ENCODE peak calls at places on chromosomes 1 and 21, in ten cellular contexts. E is right lobe of liver; D is body of pancreas; L is dorsolateral prefrontal cortex; X is spleen; G is neural progenitor cell; A is tibial artery; H is effector memory CD4-positive, alpha-beta T cell; W is tibial nerve; M is testis. R is an unnamed sample.

GRCh38 chr1:7608628-7609295 is 162.3 kb upstream of the VAMP3 start:
- DNase-seq in E (no peak), D (peak), L (no peak), X (peak), G (no peak), A (peak), H (no peak), W (no peak), M (no peak), R (no peak)

GRCh38 chr1:171245458-171246064 is 2.7 kb upstream of the FMO1 start:
- DNase-seq in E (no peak), D (peak), L (no peak), X (no peak), G (peak), A (no peak), H (no peak), W (peak), M (peak), R (no peak)

GRCh38 chr21:21200103-21200938 is 202.1 kb downstream of the NCAM2 start:
- DNase-seq in E (no peak), D (peak), L (no peak), X (no peak), G (no peak), A (peak), H (no peak), W (peak), M (peak), R (peak)

GRCh38 chr1:157496121-157496526 is 56.2 kb downstream of the FCRL5 start:
- DNase-seq in E (no peak), D (peak), L (no peak), X (no peak), G (peak), A (peak), H (no peak), W (peak), M (peak), R (peak)

GRCh38 chr1:67162954-67163353 is 3.3 kb upstream of the IL23R start:
- DNase-seq in E (no peak), D (no peak), L (no peak), X (no peak), G (no peak), A (no peak), H (no peak), W (no peak), M (no peak), R (no peak)

GRCh38 chr21:38325761-38326420 is 69.1 kb downstream of the KCNJ15 start:
- DNase-seq in E (no peak), D (no peak), L (no peak), X (no peak), G (no peak), A (no peak), H (no peak), W (no peak), M (no peak), R (no peak)

GRCh38 chr1:87410771-87411170 is 82.1 kb downstream of the LMO4 start:
- DNase-seq in E (no peak), D (peak), L (peak), X (no peak), G (no peak), A (no peak), H (no peak), W (no peak), M (no peak), R (no peak)

GRCh38 chr1:118986839-118987430 is 1.2 kb downstream of the TBX15 start:
- DNase-seq in E (no peak), D (no peak), L (no peak), X (no peak), G (no peak), A (no peak), H (no peak), W (no peak), M (no peak), R (no peak)

GRCh38 chr21:37372127-37372731 is 5.7 kb downstream of the DYRK1A start:
- DNase-seq in E (no peak), D (no peak), L (no peak), X (no peak), G (no peak), A (no peak), H (no peak), W (no peak), M (no peak), R (no peak)

GRCh38 chr1:215156232-215156631 is 73.7 kb downstream of the KCNK2 start:
- DNase-seq in E (no peak), D (peak), L (no peak), X (no peak), G (no peak), A (no peak), H (no peak), W (no peak), M (no peak), R (no peak)

GRCh38 chr1:4805987-4806386 is 151.6 kb downstream of the AJAP1 start:
- DNase-seq in E (no peak), D (no peak), L (no peak), X (no peak), G (no peak), A (no peak), H (no peak), W (no peak), M (no peak), R (no peak)

GRCh38 chr1:241423541-241424479 is 66.8 kb upstream of the RGS7 start:
- DNase-seq in E (no peak), D (peak), L (peak), X (peak), G (peak), A (no peak), H (no peak), W (no peak), M (peak), R (no peak)

GRCh38 chr1:100528861-100529260 is 9.1 kb upstream of the GPR88 start:
- DNase-seq in E (no peak), D (no peak), L (no peak), X (no peak), G (no peak), A (no peak), H (no peak), W (no peak), M (no peak), R (no peak)

GRCh38 chr1:175808573-175808972 is 65.2 kb upstream of the TNR start:
- DNase-seq in E (no peak), D (peak), L (no peak), X (no peak), G (peak), A (no peak), H (no peak), W (no peak), M (no peak), R (no peak)

GRCh38 chr1:185973645-185974044 is 239.5 kb downstream of the HMCN1 start:
- DNase-seq in E (no peak), D (no peak), L (no peak), X (no peak), G (no peak), A (no peak), H (no peak), W (no peak), M (no peak), R (no peak)

GRCh38 chr1:39183503-39184353 is 20.8 kb upstream of the MACF1 start:
- DNase-seq in E (peak), D (peak), L (peak), X (no peak), G (no peak), A (peak), H (peak), W (no peak), M (peak), R (peak)

GRCh38 chr21:44713846-44714245 is 2.5 kb upstream of the TSPEAR start:
- DNase-seq in E (no peak), D (no peak), L (no peak), X (no peak), G (no peak), A (no peak), H (no peak), W (no peak), M (peak), R (no peak)

GRCh38 chr1:40694353-40694874 is 2.9 kb downstream of the NFYC start:
- DNase-seq in E (no peak), D (no peak), L (no peak), X (no peak), G (no peak), A (no peak), H (no peak), W (no peak), M (no peak), R (no peak)

GRCh38 chr1:107474877-107475612 is 334.2 kb downstream of the NTNG1 start:
- DNase-seq in E (no peak), D (no peak), L (no peak), X (no peak), G (peak), A (no peak), H (no peak), W (no peak), M (no peak), R (no peak)

GRCh38 chr1:212952596-212952995 is 2.3 kb downstream of the VASH2 start:
- DNase-seq in E (no peak), D (no peak), L (no peak), X (no peak), G (no peak), A (no peak), H (no peak), W (no peak), M (no peak), R (no peak)

GRCh38 chr1:241482761-241483250 is 36.7 kb downstream of the FH start:
- DNase-seq in E (no peak), D (no peak), L (no peak), X (no peak), G (no peak), A (no peak), H (no peak), W (no peak), M (no peak), R (no peak)

GRCh38 chr1:49351744-49352143 is 575.1 kb upstream of the BEND5 start:
- DNase-seq in E (no peak), D (no peak), L (no peak), X (no peak), G (no peak), A (no peak), H (no peak), W (no peak), M (no peak), R (no peak)

GRCh38 chr1:45994423-45994822 is 138.0 kb downstream of the PIK3R3 start:
- DNase-seq in E (no peak), D (no peak), L (no peak), X (no peak), G (no peak), A (no peak), H (no peak), W (no peak), M (no peak), R (no peak)

GRCh38 chr1:21042920-21043605 is 133.6 kb downstream of the EIF4G3 start:
- DNase-seq in E (no peak), D (no peak), L (no peak), X (no peak), G (no peak), A (no peak), H (no peak), W (no peak), M (no peak), R (no peak)
- H3K27ac ChIP-seq in E (no peak), D (no peak), L (no peak), X (no peak), G (no peak), A (no peak), H (no peak), W (no peak), M (no peak), R (no peak)

GRCh38 chr1:84693774-84694173 is 3.5 kb upstream of the SSX2IP start:
- DNase-seq in E (no peak), D (no peak), L (no peak), X (no peak), G (no peak), A (no peak), H (no peak), W (no peak), M (no peak), R (no peak)
- H3K27ac ChIP-seq in E (no peak), D (no peak), L (no peak), X (no peak), G (no peak), A (no peak), H (no peak), W (no peak), M (no peak), R (no peak)

GRCh38 chr21:42833439-42833815 is 45.9 kb downstream of the WDR4 start:
- DNase-seq in E (no peak), D (peak), L (no peak), X (peak), G (peak), A (no peak), H (no peak), W (no peak), M (no peak), R (no peak)
- H3K27ac ChIP-seq in E (no peak), D (no peak), L (no peak), X (no peak), G (no peak), A (no peak), H (no peak), W (no peak), M (no peak), R (no peak)

GRCh38 chr1:32242341-32242851 is 4.6 kb upstream of the FAM167B start:
- DNase-seq in E (no peak), D (peak), L (no peak), X (no peak), G (peak), A (peak), H (no peak), W (no peak), M (peak), R (no peak)
- H3K27ac ChIP-seq in E (no peak), D (no peak), L (peak), X (no peak), G (no peak), A (peak), H (no peak), W (peak), M (no peak), R (no peak)

DNA sequence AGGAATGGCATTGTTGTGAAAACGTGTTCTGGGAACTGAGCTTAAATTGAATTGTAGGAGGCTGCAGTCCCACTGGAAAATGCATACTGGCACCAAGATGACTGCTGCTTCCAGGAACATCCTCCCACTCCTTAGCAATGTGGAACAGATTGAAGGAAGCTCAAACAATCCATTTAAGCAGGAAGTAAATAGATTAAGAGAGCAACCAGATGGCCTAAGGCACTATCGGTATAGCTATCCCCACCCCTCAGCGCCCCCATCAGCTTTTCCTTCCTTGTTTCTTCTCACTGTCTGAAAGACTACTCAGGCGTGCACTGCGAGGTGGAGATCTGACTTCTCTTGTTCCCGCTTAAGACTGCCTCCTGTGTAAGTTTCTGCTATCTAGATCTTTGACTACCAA is 4.0 kb upstream of the IFI16 start:
- DNase-seq in E (peak), D (no peak), L (no peak), X (peak), G (peak), A (no peak), H (no peak), W (no peak), M (no peak), R (no peak)
- H3K27ac ChIP-seq in E (no peak), D (no peak), L (peak), X (peak), G (peak), A (no peak), H (no peak), W (peak), M (peak), R (peak)

DNA sequence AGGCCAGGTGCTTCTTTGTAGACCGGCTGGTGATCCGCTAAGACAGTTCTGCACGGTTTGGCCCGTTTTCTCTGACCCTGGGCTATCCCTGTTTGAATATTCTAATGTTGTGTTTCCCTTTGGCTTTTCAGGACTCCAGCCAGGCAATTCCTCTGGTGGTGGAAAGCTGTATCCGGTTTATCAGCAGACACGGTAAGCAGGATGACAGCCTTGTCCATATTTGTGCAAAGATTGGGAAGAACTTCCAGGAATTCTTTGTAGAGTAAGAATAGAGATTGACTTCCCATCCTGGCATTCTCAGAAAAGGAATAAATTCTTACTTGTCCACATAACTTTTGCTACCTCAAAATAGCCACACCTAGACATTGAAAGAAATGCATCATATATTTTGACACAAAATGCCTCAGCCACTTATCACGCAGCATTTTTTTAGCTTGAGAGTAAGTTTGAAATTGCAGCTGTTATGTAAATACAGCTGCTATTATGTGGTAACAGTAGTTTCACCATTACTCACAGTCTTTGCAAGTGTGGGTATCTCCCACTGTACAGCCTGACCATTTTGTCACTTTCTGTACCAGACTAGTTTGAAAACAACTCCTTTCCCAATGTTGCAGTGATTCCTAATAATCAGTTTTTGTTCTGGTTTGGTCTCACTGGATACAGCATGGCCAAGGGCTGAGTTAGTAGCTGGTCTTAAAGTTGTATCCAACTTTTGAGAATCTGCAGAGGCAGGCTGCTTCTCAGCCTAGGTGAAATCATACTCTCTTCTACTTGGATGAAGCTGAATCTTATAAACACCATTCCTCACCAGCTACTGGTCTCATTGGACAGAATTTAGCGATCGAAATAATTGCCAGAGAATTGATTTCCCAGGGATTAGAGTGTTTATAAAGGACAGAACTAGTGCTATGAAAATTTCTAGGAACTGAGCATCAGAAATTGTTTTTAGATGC is 40.0 kb upstream of the IKBKE start:
- DNase-seq in E (no peak), D (no peak), L (no peak), X (no peak), G (no peak), A (no peak), H (no peak), W (no peak), M (no peak), R (no peak)
- H3K27ac ChIP-seq in E (no peak), D (peak), L (no peak), X (no peak), G (no peak), A (no peak), H (no peak), W (peak), M (no peak), R (no peak)

DNA sequence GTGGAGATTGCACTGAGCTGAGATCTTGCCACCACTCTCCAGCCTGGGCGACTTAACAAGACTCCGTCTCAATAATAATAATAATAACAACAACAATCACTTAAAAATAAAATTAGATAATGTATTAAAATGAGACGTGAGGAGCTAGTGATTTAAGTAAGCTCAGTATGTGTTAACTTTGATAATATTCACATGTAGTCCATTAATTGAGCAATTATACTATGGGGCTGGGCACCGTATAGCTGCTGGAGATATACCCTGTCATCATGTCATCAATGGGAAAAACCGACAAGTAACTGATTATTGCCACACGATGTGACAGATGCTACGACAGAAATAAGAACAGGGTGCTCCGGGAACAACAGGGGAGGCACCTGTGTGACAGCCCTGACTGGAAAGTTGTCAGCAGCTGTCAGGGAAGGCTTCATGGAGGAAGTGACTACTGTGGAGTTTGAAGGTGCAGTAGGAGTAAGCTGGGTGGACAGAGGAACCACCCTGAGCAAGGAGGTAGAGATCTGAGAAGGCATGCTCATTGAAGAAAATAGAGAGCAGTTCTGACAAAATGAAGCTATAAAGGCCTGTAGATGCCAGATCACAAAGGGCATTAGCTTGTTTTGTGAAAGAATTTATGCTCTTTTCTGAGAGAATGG is 921 bp upstream of the CAMSAP2 start:
- DNase-seq in E (no peak), D (no peak), L (no peak), X (no peak), G (no peak), A (no peak), H (no peak), W (no peak), M (no peak), R (no peak)
- H3K27ac ChIP-seq in E (peak), D (peak), L (peak), X (peak), G (no peak), A (peak), H (peak), W (peak), M (peak), R (peak)

GRCh38 chr1:208615356-208615755 is 371.2 kb upstream of the PLXNA2 start:
- DNase-seq in E (no peak), D (no peak), L (no peak), X (no peak), G (no peak), A (no peak), H (no peak), W (no peak), M (no peak), R (no peak)

GRCh38 chr1:208614610-208615009 is 370.4 kb upstream of the PLXNA2 start:
- DNase-seq in E (no peak), D (no peak), L (no peak), X (no peak), G (no peak), A (no peak), H (no peak), W (no peak), M (no peak), R (no peak)

DNA sequence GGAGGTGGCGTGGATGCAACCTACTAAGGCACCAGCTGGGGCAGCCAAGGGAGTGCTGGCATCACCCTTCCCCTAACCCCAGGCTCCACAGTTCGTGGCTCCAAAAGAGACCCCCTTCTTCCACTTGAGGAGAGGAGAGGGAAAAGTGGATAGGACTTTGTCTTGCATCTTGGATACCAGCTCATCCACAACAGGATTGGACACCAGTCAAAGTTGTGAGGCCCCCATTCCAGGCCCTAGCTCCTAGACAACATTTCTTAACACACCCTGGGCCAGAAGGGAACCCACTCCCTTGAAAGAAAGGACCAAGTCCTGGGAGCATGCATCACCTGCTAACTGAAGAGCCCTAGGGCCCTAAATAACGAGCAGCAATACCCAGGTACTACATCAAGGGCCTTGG is 372.6 kb upstream of the PLXNA2 start:
- DNase-seq in E (no peak), D (no peak), L (no peak), X (no peak), G (no peak), A (no peak), H (no peak), W (no peak), M (no peak), R (no peak)
- H3K27ac ChIP-seq in E (no peak), D (no peak), L (no peak), X (no peak), G (no peak), A (no peak), H (no peak), W (no peak), M (no peak), R (no peak)

DNA sequence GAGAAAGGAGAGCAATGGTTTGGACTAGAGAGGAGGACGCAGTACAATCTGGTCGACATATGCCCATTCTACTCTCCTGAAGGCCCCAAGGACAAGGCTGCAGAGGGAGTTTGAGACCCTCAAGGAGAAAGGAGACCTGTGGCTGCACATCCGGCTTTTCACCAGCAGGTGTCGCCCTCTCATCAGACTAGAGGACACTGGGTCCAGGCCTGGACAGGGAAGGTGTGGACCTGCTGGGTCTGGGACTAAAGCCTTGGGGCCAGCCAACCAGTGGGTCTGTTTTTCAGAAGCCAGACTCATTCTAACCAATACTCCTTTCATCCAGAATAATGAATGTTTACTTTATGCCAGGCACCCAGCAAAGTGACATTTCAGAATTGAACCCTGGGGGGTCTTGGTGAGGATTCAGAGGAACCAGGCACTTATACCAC is 5.0 kb downstream of the SRARP start:
- DNase-seq in E (peak), D (peak), L (peak), X (peak), G (peak), A (peak), H (peak), W (peak), M (peak), R (peak)
- H3K27ac ChIP-seq in E (no peak), D (no peak), L (no peak), X (no peak), G (no peak), A (peak), H (no peak), W (no peak), M (no peak), R (no peak)